ENCODE peak calls at places on chromosomes 2 and 18, in seven cellular contexts. One of them, this sample, is unnamed.
A peak's percentile ranks its signal among the peaks of the same experiment; 100 is the strongest.

GRCh38 chr2:240322231-240322955 is 113.1 kb upstream of the GPC1 start:
- DNase-seq in HFF-Myc: no peak
- DNase-seq in retinal pigment epithelial cell: no peak
- DNase-seq in HFFc6: no peak
- DNase-seq in bronchial epithelial cell: no peak
- DNase-seq in A549: no peak
- DNase-seq in osteocyte: no peak
- DNase-seq in this sample: no peak

GRCh38 chr2:182652326-182652725 is 63.7 kb upstream of the DNAJC10 start:
- DNase-seq in A549: no peak
- DNase-seq in bronchial epithelial cell: peak; percentile 18
- DNase-seq in retinal pigment epithelial cell: no peak
- DNase-seq in osteocyte: no peak
- DNase-seq in HFFc6: no peak
- DNase-seq in HFF-Myc: no peak
- DNase-seq in this sample: no peak

GRCh38 chr18:68721681-68722583 is 7.0 kb upstream of the TMX3 start:
- DNase-seq in retinal pigment epithelial cell: no peak
- DNase-seq in HFFc6: no peak
- DNase-seq in osteocyte: no peak
- DNase-seq in A549: no peak
- DNase-seq in HFF-Myc: no peak
- DNase-seq in bronchial epithelial cell: no peak
- DNase-seq in this sample: peak; percentile 45

GRCh38 chr2:102436284-102436683 is 13.3 kb downstream of the IL18RAP start:
- DNase-seq in HFF-Myc: no peak
- DNase-seq in osteocyte: no peak
- DNase-seq in bronchial epithelial cell: no peak
- DNase-seq in retinal pigment epithelial cell: no peak
- DNase-seq in HFFc6: no peak
- DNase-seq in A549: no peak
- DNase-seq in this sample: no peak

GRCh38 chr2:239302808-239303557 is 97.8 kb downstream of the HDAC4 start:
- DNase-seq in HFFc6: no peak
- DNase-seq in A549: no peak
- DNase-seq in HFF-Myc: no peak
- DNase-seq in bronchial epithelial cell: no peak
- DNase-seq in retinal pigment epithelial cell: no peak
- DNase-seq in osteocyte: no peak
- DNase-seq in this sample: no peak

GRCh38 chr2:152347076-152347475 is 12.1 kb downstream of the FMNL2 start:
- DNase-seq in osteocyte: no peak
- DNase-seq in HFFc6: peak; percentile 62
- DNase-seq in A549: no peak
- DNase-seq in HFF-Myc: no peak
- DNase-seq in retinal pigment epithelial cell: no peak
- DNase-seq in bronchial epithelial cell: peak; percentile 56
- DNase-seq in this sample: peak; percentile 54

GRCh38 chr18:59420244-59420643 is 61.2 kb upstream of the LMAN1 start:
- DNase-seq in HFF-Myc: no peak
- DNase-seq in retinal pigment epithelial cell: no peak
- DNase-seq in A549: no peak
- DNase-seq in osteocyte: no peak
- DNase-seq in HFFc6: no peak
- DNase-seq in bronchial epithelial cell: no peak
- DNase-seq in this sample: peak; percentile 53

GRCh38 chr2:100876231-100876860 is 56.4 kb downstream of the NPAS2 start:
- DNase-seq in osteocyte: no peak
- DNase-seq in retinal pigment epithelial cell: peak; percentile 77
- DNase-seq in HFF-Myc: no peak
- DNase-seq in bronchial epithelial cell: no peak
- DNase-seq in HFFc6: no peak
- DNase-seq in A549: no peak
- DNase-seq in this sample: no peak

GRCh38 chr2:11175293-11175795 is 20.1 kb downstream of the SLC66A3 start:
- DNase-seq in HFF-Myc: no peak
- DNase-seq in osteocyte: no peak
- DNase-seq in HFFc6: peak; percentile 17
- DNase-seq in bronchial epithelial cell: no peak
- DNase-seq in A549: no peak
- DNase-seq in retinal pigment epithelial cell: no peak
- DNase-seq in this sample: peak; percentile 81

GRCh38 chr2:6926071-6926732 is 9.0 kb downstream of the RNF144A start:
- DNase-seq in osteocyte: no peak
- DNase-seq in HFFc6: no peak
- DNase-seq in A549: no peak
- DNase-seq in HFF-Myc: no peak
- DNase-seq in retinal pigment epithelial cell: no peak
- DNase-seq in bronchial epithelial cell: no peak
- DNase-seq in this sample: no peak

GRCh38 chr2:38836801-38837200 is 38.9 kb downstream of the DHX57 start:
- DNase-seq in bronchial epithelial cell: peak; percentile 23
- DNase-seq in A549: no peak
- DNase-seq in HFFc6: no peak
- DNase-seq in HFF-Myc: no peak
- DNase-seq in retinal pigment epithelial cell: no peak
- DNase-seq in osteocyte: no peak
- DNase-seq in this sample: no peak

GRCh38 chr2:238847432-238847801 is 468 bp upstream of the TWIST2 start:
- DNase-seq in retinal pigment epithelial cell: no peak
- DNase-seq in bronchial epithelial cell: no peak
- DNase-seq in HFF-Myc: no peak
- DNase-seq in osteocyte: no peak
- DNase-seq in A549: no peak
- DNase-seq in HFFc6: no peak
- DNase-seq in this sample: no peak

GRCh38 chr2:196108604-196109003 is 40.0 kb upstream of the DNAH7 start:
- DNase-seq in retinal pigment epithelial cell: no peak
- DNase-seq in HFFc6: no peak
- DNase-seq in HFF-Myc: no peak
- DNase-seq in bronchial epithelial cell: no peak
- DNase-seq in A549: no peak
- DNase-seq in osteocyte: no peak
- DNase-seq in this sample: no peak

GRCh38 chr18:49625021-49625691 is 63.3 kb downstream of the LIPG start:
- DNase-seq in HFFc6: no peak
- DNase-seq in bronchial epithelial cell: no peak
- DNase-seq in HFF-Myc: no peak
- DNase-seq in retinal pigment epithelial cell: no peak
- DNase-seq in A549: no peak
- DNase-seq in osteocyte: no peak
- DNase-seq in this sample: no peak

GRCh38 chr2:42495234-42495581 is 1.4 kb upstream of the KCNG3 start:
- DNase-seq in HFFc6: no peak
- DNase-seq in HFF-Myc: no peak
- DNase-seq in A549: no peak
- DNase-seq in osteocyte: no peak
- DNase-seq in bronchial epithelial cell: no peak
- DNase-seq in retinal pigment epithelial cell: no peak
- DNase-seq in this sample: no peak
- TF ChIP-seq CTCF in HFFc6: peak; percentile 38
- TF ChIP-seq CTCF in HFF-Myc: no peak
- TF ChIP-seq CTCF in A549: no peak
- TF ChIP-seq CTCF in osteocyte: no peak
- TF ChIP-seq CTCF in bronchial epithelial cell: no peak
- TF ChIP-seq CTCF in retinal pigment epithelial cell: no peak
- TF ChIP-seq CTCF in this sample: no peak

DNA sequence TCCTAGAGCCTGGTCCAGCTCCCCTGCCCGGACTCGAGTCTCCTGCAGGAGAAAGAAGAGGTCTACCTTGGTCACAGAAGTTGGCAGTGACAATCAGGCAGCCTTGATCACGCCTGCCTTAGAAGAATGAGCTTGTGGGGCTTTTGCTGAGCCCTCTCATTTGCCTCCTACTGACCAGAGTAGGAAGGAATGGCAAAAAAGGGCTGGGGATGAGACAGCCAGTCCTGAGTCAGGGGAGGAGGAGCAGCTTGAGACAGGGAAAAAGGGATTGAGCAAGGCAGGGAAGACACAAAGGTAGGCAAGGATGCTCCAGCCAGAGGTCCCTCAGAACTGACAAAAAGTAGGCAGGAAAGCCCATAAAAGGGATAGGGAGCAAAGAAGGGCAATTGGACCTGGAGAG is 6.0 kb downstream of the WDR54 start:
- DNase-seq in osteocyte: no peak
- DNase-seq in bronchial epithelial cell: peak; percentile 50
- DNase-seq in A549: no peak
- DNase-seq in HFFc6: peak; percentile 36
- DNase-seq in retinal pigment epithelial cell: no peak
- DNase-seq in HFF-Myc: no peak
- DNase-seq in this sample: no peak
- TF ChIP-seq CTCF in osteocyte: no peak
- TF ChIP-seq CTCF in bronchial epithelial cell: no peak
- TF ChIP-seq CTCF in A549: no peak
- TF ChIP-seq CTCF in HFFc6: peak; percentile 23
- TF ChIP-seq CTCF in retinal pigment epithelial cell: no peak
- TF ChIP-seq CTCF in HFF-Myc: no peak
- TF ChIP-seq CTCF in this sample: no peak

DNA sequence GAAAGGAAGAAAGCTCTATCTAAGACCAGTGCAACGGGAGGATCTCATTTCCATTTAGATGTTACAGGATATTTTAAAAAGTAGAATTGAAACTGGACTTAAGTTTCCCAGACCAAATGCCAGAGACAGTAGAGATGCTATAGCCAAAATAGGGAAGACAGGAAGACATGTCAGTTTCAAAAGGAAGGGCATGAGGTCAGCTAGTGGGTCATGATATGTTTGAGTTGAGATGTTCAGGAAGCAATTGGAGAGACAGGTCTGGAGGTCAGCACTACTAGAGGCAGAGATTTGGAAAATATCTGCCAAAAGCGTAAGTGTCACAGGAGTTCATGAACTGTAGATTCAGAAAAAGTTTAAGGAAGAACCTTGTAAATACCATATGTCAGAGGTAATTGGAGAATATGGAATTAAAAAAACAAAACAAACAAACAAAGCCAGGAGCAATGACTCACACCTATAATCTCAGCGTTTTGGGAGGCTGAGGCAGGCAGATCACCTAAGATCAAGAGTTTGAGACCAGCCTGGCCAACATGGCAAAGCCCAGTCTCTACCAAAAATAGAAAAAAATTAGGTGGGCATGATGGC is 50.8 kb downstream of the EPHA4 start:
- DNase-seq in bronchial epithelial cell: no peak
- DNase-seq in retinal pigment epithelial cell: no peak
- DNase-seq in HFF-Myc: no peak
- DNase-seq in osteocyte: no peak
- DNase-seq in A549: no peak
- DNase-seq in HFFc6: no peak
- DNase-seq in this sample: no peak
- TF ChIP-seq CTCF in bronchial epithelial cell: no peak
- TF ChIP-seq CTCF in retinal pigment epithelial cell: no peak
- TF ChIP-seq CTCF in HFF-Myc: no peak
- TF ChIP-seq CTCF in osteocyte: no peak
- TF ChIP-seq CTCF in A549: no peak
- TF ChIP-seq CTCF in HFFc6: no peak
- TF ChIP-seq CTCF in this sample: no peak

DNA sequence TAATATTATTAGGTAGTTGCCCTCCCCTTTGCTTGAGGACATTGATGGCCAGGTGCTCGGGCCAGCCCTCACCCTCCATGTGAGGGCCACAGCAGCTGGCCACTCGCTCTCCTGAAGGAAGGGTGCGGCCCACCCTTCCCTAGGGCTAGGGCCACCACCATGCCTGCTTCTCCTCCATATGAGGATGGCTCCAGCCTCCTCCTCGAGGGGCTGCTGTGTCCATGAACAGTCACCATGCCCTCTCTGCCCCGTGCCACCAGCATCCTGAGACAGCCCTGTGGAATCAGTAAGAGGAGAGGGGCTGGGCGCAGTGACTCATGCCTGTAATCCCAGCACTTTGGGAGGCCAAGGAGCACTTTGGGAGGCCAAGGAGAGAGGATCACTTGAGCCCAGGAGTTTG is 2.4 kb downstream of the GPR17 start:
- DNase-seq in bronchial epithelial cell: no peak
- DNase-seq in HFFc6: no peak
- DNase-seq in osteocyte: no peak
- DNase-seq in HFF-Myc: no peak
- DNase-seq in retinal pigment epithelial cell: no peak
- DNase-seq in A549: no peak
- DNase-seq in this sample: no peak
- TF ChIP-seq CTCF in bronchial epithelial cell: no peak
- TF ChIP-seq CTCF in HFFc6: no peak
- TF ChIP-seq CTCF in osteocyte: no peak
- TF ChIP-seq CTCF in HFF-Myc: no peak
- TF ChIP-seq CTCF in retinal pigment epithelial cell: no peak
- TF ChIP-seq CTCF in A549: no peak
- TF ChIP-seq CTCF in this sample: no peak

GRCh38 chr2:218892693-218893348 is 12.2 kb downstream of the WNT10A start:
- DNase-seq in HFF-Myc: no peak
- DNase-seq in osteocyte: no peak
- DNase-seq in A549: peak; percentile 63
- DNase-seq in bronchial epithelial cell: peak; percentile 66
- DNase-seq in HFFc6: peak; percentile 9
- DNase-seq in retinal pigment epithelial cell: no peak
- DNase-seq in this sample: peak; percentile 55
- TF ChIP-seq CTCF in HFF-Myc: peak; percentile 38
- TF ChIP-seq CTCF in osteocyte: peak; percentile 53
- TF ChIP-seq CTCF in A549: peak; percentile 66
- TF ChIP-seq CTCF in bronchial epithelial cell: peak; percentile 80
- TF ChIP-seq CTCF in HFFc6: peak; percentile 70
- TF ChIP-seq CTCF in retinal pigment epithelial cell: peak; percentile 43
- TF ChIP-seq CTCF in this sample: peak; percentile 28

DNA sequence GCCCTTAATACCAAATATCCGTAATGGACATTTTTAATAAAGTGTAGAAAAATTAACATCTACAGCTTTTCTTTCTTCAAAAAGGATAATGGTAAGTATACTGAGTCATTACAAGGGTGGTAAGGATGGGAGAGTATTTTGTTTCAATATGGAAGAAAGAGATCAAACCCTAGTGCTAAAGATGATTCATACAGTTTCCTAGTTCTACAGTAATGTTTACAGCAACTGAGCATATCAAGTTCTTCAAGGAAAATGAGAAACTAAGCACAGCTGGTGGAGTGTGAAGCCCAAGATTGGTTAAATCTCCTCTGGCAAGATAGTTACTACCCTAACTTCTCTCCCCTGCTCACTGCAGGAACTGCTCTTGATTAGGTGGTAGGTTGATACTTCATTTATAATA is 467.5 kb downstream of the XIRP2 start:
- DNase-seq in bronchial epithelial cell: peak; percentile 23
- DNase-seq in osteocyte: no peak
- DNase-seq in HFF-Myc: no peak
- DNase-seq in A549: no peak
- DNase-seq in HFFc6: no peak
- DNase-seq in retinal pigment epithelial cell: no peak
- DNase-seq in this sample: no peak
- TF ChIP-seq CTCF in bronchial epithelial cell: no peak
- TF ChIP-seq CTCF in osteocyte: no peak
- TF ChIP-seq CTCF in HFF-Myc: no peak
- TF ChIP-seq CTCF in A549: no peak
- TF ChIP-seq CTCF in HFFc6: no peak
- TF ChIP-seq CTCF in retinal pigment epithelial cell: no peak
- TF ChIP-seq CTCF in this sample: no peak

GRCh38 chr2:126749537-126749936 is 93.6 kb downstream of the GYPC start:
- DNase-seq in retinal pigment epithelial cell: no peak
- DNase-seq in HFFc6: no peak
- DNase-seq in osteocyte: peak; percentile 30
- DNase-seq in HFF-Myc: no peak
- DNase-seq in bronchial epithelial cell: no peak
- DNase-seq in A549: no peak
- DNase-seq in this sample: peak; percentile 9
- TF ChIP-seq CTCF in retinal pigment epithelial cell: no peak
- TF ChIP-seq CTCF in HFFc6: peak; percentile 35
- TF ChIP-seq CTCF in osteocyte: peak; percentile 34
- TF ChIP-seq CTCF in HFF-Myc: peak; percentile 11
- TF ChIP-seq CTCF in bronchial epithelial cell: no peak
- TF ChIP-seq CTCF in A549: no peak
- TF ChIP-seq CTCF in this sample: no peak